ENCODE peak calls at places on chromosomes 7 and 10, in nine cellular contexts. K, R, D, N, G, S, V, U and H are unnamed samples.

GRCh38 chr10:98340946-98341345 is 73.0 kb upstream of the LOXL4 start:
- DNase-seq in K (peak; percentile 15), R (peak; percentile 34), D (no peak), N (no peak), G (no peak), S (no peak), V (no peak), U (no peak), H (no peak)

GRCh38 chr7:42745357-42746022 is 166.4 kb downstream of the C7orf25 start:
- DNase-seq in K (peak; percentile 55), R (peak; percentile 73), D (no peak), N (peak; percentile 42), G (no peak), S (no peak), V (no peak), U (peak; percentile 28), H (no peak)

GRCh38 chr7:98396768-98397167 is 4.1 kb downstream of the BAIAP2L1 start:
- DNase-seq in K (no peak), R (no peak), D (no peak), N (no peak), G (no peak), S (no peak), V (no peak), U (no peak), H (no peak)

GRCh38 chr7:131249003-131249402 is 78.7 kb upstream of the MKLN1 start:
- DNase-seq in K (peak; percentile 91), R (no peak), D (no peak), N (no peak), G (no peak), S (no peak), V (peak; percentile 91), U (peak; percentile 30), H (no peak)

GRCh38 chr10:106566871-106567270 is 597.6 kb downstream of the SORCS1 start:
- DNase-seq in K (no peak), R (no peak), D (no peak), N (no peak), G (no peak), S (peak; percentile 3), V (no peak), U (no peak), H (peak; percentile 61)

GRCh38 chr10:45229823-45230222 is 85.6 kb downstream of the OR13A1 start:
- DNase-seq in K (no peak), R (no peak), D (no peak), N (no peak), G (no peak), S (no peak), V (no peak), U (no peak), H (no peak)

GRCh38 chr7:90675982-90676381 is 79.9 kb downstream of the CDK14 start:
- DNase-seq in K (no peak), R (no peak), D (no peak), N (no peak), G (no peak), S (no peak), V (no peak), U (no peak), H (no peak)

GRCh38 chr10:30786131-30786530 is 156.6 kb upstream of the LYZL2 start:
- DNase-seq in K (peak; percentile 31), R (no peak), D (no peak), N (no peak), G (no peak), S (no peak), V (no peak), U (no peak), H (no peak)

GRCh38 chr7:19969859-19970493 is 196.6 kb upstream of the TMEM196 start:
- DNase-seq in K (peak; percentile 47), R (no peak), D (no peak), N (no peak), G (no peak), S (no peak), V (no peak), U (peak; percentile 29), H (no peak)

GRCh38 chr7:37281368-37282092 is 167.1 kb downstream of the ELMO1 start:
- DNase-seq in K (no peak), R (no peak), D (peak; percentile 25), N (no peak), G (no peak), S (peak; percentile 62), V (no peak), U (no peak), H (peak; percentile 97)

GRCh38 chr7:141362580-141363435 is 188.4 kb upstream of the AGK start:
- DNase-seq in K (peak; percentile 24), R (no peak), D (no peak), N (no peak), G (no peak), S (no peak), V (no peak), U (no peak), H (no peak)